ENCODE peak calls at places on chromosomes 5 and 9, in eight cellular contexts. One of them, this sample, is unnamed.

GRCh38 chr5:137233726-137234125 is 265.4 kb downstream of the SPOCK1 start:
- DNase-seq in AG09309: no peak
- DNase-seq in foreskin keratinocyte: no peak
- DNase-seq in astrocyte of the spinal cord: peak
- DNase-seq in fibroblast of pulmonary artery: no peak
- DNase-seq in neural progenitor cell: no peak
- DNase-seq in body of pancreas: no peak
- DNase-seq in omental fat pad: no peak
- DNase-seq in this sample: no peak

GRCh38 chr5:95761771-95762680 is 30.9 kb downstream of the RHOBTB3 start:
- DNase-seq in AG09309: peak
- DNase-seq in astrocyte of the spinal cord: peak
- DNase-seq in omental fat pad: no peak
- DNase-seq in fibroblast of pulmonary artery: peak
- DNase-seq in neural progenitor cell: no peak
- DNase-seq in foreskin keratinocyte: no peak
- DNase-seq in body of pancreas: no peak
- DNase-seq in this sample: no peak

GRCh38 chr5:42943931-42944631 is 96.0 kb downstream of the ANXA2R start:
- DNase-seq in foreskin keratinocyte: no peak
- DNase-seq in astrocyte of the spinal cord: peak
- DNase-seq in neural progenitor cell: peak
- DNase-seq in body of pancreas: no peak
- DNase-seq in fibroblast of pulmonary artery: no peak
- DNase-seq in omental fat pad: no peak
- DNase-seq in AG09309: no peak
- DNase-seq in this sample: no peak

GRCh38 chr5:33530183-33530962 is 89.6 kb downstream of the TARS1 start:
- DNase-seq in body of pancreas: no peak
- DNase-seq in omental fat pad: no peak
- DNase-seq in AG09309: no peak
- DNase-seq in astrocyte of the spinal cord: no peak
- DNase-seq in neural progenitor cell: peak
- DNase-seq in fibroblast of pulmonary artery: no peak
- DNase-seq in foreskin keratinocyte: no peak
- DNase-seq in this sample: no peak

GRCh38 chr5:87252283-87252605 is 15.4 kb upstream of the RASA1 start:
- DNase-seq in fibroblast of pulmonary artery: no peak
- DNase-seq in omental fat pad: no peak
- DNase-seq in foreskin keratinocyte: no peak
- DNase-seq in body of pancreas: no peak
- DNase-seq in neural progenitor cell: no peak
- DNase-seq in AG09309: no peak
- DNase-seq in astrocyte of the spinal cord: no peak
- DNase-seq in this sample: no peak

GRCh38 chr5:95631991-95632675 is 12.2 kb downstream of the GPR150 start:
- DNase-seq in body of pancreas: peak
- DNase-seq in fibroblast of pulmonary artery: peak
- DNase-seq in omental fat pad: no peak
- DNase-seq in AG09309: no peak
- DNase-seq in neural progenitor cell: no peak
- DNase-seq in astrocyte of the spinal cord: peak
- DNase-seq in foreskin keratinocyte: peak
- DNase-seq in this sample: no peak

GRCh38 chr9:78278177-78278777 is 18.6 kb upstream of the PSAT1 start:
- DNase-seq in astrocyte of the spinal cord: peak
- DNase-seq in AG09309: peak
- DNase-seq in omental fat pad: no peak
- DNase-seq in foreskin keratinocyte: peak
- DNase-seq in fibroblast of pulmonary artery: peak
- DNase-seq in body of pancreas: peak
- DNase-seq in neural progenitor cell: no peak
- DNase-seq in this sample: no peak

GRCh38 chr9:128091144-128091543 is 23.1 kb downstream of the SLC25A25 start:
- DNase-seq in fibroblast of pulmonary artery: peak
- DNase-seq in astrocyte of the spinal cord: peak
- DNase-seq in AG09309: peak
- DNase-seq in omental fat pad: no peak
- DNase-seq in foreskin keratinocyte: no peak
- DNase-seq in neural progenitor cell: no peak
- DNase-seq in body of pancreas: no peak
- DNase-seq in this sample: peak

GRCh38 chr9:23117621-23118020 is 671.0 kb downstream of the DMRTA1 start:
- DNase-seq in neural progenitor cell: no peak
- DNase-seq in omental fat pad: no peak
- DNase-seq in fibroblast of pulmonary artery: peak
- DNase-seq in AG09309: no peak
- DNase-seq in body of pancreas: no peak
- DNase-seq in foreskin keratinocyte: peak
- DNase-seq in astrocyte of the spinal cord: peak
- DNase-seq in this sample: no peak

GRCh38 chr9:95025213-95026170 is 292.0 kb downstream of the FANCC start:
- DNase-seq in body of pancreas: peak
- DNase-seq in astrocyte of the spinal cord: peak
- DNase-seq in AG09309: peak
- DNase-seq in neural progenitor cell: peak
- DNase-seq in foreskin keratinocyte: no peak
- DNase-seq in fibroblast of pulmonary artery: peak
- DNase-seq in omental fat pad: no peak
- DNase-seq in this sample: no peak

GRCh38 chr5:68682400-68683152 is 411.2 kb upstream of the SLC30A5 start:
- DNase-seq in fibroblast of pulmonary artery: no peak
- DNase-seq in omental fat pad: no peak
- DNase-seq in neural progenitor cell: no peak
- DNase-seq in astrocyte of the spinal cord: no peak
- DNase-seq in AG09309: no peak
- DNase-seq in body of pancreas: peak
- DNase-seq in foreskin keratinocyte: no peak
- DNase-seq in this sample: no peak

GRCh38 chr9:136645343-136645902 is 17.3 kb upstream of the EGFL7 start:
- DNase-seq in neural progenitor cell: no peak
- DNase-seq in foreskin keratinocyte: no peak
- DNase-seq in AG09309: no peak
- DNase-seq in fibroblast of pulmonary artery: no peak
- DNase-seq in omental fat pad: no peak
- DNase-seq in astrocyte of the spinal cord: no peak
- DNase-seq in body of pancreas: no peak
- DNase-seq in this sample: no peak

GRCh38 chr5:135881244-135881643 is 14.4 kb downstream of the IL9 start:
- DNase-seq in omental fat pad: no peak
- DNase-seq in neural progenitor cell: no peak
- DNase-seq in foreskin keratinocyte: no peak
- DNase-seq in fibroblast of pulmonary artery: no peak
- DNase-seq in body of pancreas: no peak
- DNase-seq in AG09309: no peak
- DNase-seq in astrocyte of the spinal cord: no peak
- DNase-seq in this sample: peak

GRCh38 chr5:106587-106986 is 14.6 kb downstream of the PLEKHG4B start:
- DNase-seq in AG09309: no peak
- DNase-seq in body of pancreas: no peak
- DNase-seq in astrocyte of the spinal cord: no peak
- DNase-seq in foreskin keratinocyte: no peak
- DNase-seq in fibroblast of pulmonary artery: no peak
- DNase-seq in neural progenitor cell: no peak
- DNase-seq in omental fat pad: no peak
- DNase-seq in this sample: no peak

GRCh38 chr9:130658893-130659698 is 5.3 kb upstream of the PRDM12 start:
- DNase-seq in fibroblast of pulmonary artery: no peak
- DNase-seq in neural progenitor cell: peak
- DNase-seq in AG09309: no peak
- DNase-seq in omental fat pad: no peak
- DNase-seq in astrocyte of the spinal cord: no peak
- DNase-seq in body of pancreas: no peak
- DNase-seq in foreskin keratinocyte: no peak
- DNase-seq in this sample: no peak

GRCh38 chr9:34552606-34552981 is 29.8 kb upstream of the ENHO start:
- DNase-seq in AG09309: no peak
- DNase-seq in body of pancreas: no peak
- DNase-seq in omental fat pad: no peak
- DNase-seq in fibroblast of pulmonary artery: no peak
- DNase-seq in neural progenitor cell: no peak
- DNase-seq in foreskin keratinocyte: no peak
- DNase-seq in astrocyte of the spinal cord: no peak
- DNase-seq in this sample: no peak

DNA sequence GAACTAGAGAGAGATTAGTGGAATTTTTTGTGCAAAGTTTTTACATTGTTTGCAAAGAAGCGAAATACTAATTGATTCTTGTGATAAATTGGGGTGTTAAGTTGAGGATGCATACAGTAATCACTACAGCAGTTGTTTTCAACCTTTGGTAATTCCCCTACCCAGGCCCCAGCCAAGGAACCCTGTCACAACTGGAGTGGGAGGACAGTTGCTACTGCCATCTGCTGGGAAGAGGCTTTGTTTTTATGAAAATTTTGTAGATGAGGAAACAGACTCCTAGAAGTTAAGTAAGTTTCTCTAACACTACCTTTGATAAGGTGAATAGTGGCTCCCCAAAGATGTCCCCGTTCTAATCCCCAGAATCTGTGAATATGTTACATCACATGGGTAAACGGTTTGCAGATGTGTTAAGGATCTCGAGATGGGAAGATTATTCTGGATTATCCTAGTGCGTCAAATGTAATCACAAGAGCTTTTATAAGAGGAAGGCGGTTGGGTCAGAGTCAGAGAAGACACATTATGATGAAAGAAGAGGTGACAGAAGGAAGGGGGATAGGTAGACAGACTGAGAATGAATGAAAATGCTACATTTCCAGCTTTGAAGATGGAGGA is 34.0 kb upstream of the PPP1R2B start:
- DNase-seq in AG09309: peak
- DNase-seq in fibroblast of pulmonary artery: peak
- DNase-seq in foreskin keratinocyte: no peak
- DNase-seq in astrocyte of the spinal cord: no peak
- DNase-seq in body of pancreas: peak
- DNase-seq in neural progenitor cell: peak
- DNase-seq in omental fat pad: no peak
- DNase-seq in this sample: no peak
- TF ChIP-seq CTCF in AG09309: peak
- TF ChIP-seq CTCF in fibroblast of pulmonary artery: peak
- TF ChIP-seq CTCF in foreskin keratinocyte: no peak
- TF ChIP-seq CTCF in astrocyte of the spinal cord: peak
- TF ChIP-seq CTCF in body of pancreas: peak
- TF ChIP-seq CTCF in neural progenitor cell: peak
- TF ChIP-seq CTCF in omental fat pad: no peak
- TF ChIP-seq CTCF in this sample: no peak

GRCh38 chr5:151721087-151721646 is 34.5 kb upstream of the SPARC start:
- DNase-seq in AG09309: no peak
- DNase-seq in foreskin keratinocyte: no peak
- DNase-seq in fibroblast of pulmonary artery: no peak
- DNase-seq in omental fat pad: no peak
- DNase-seq in body of pancreas: no peak
- DNase-seq in neural progenitor cell: no peak
- DNase-seq in astrocyte of the spinal cord: no peak
- DNase-seq in this sample: no peak
- TF ChIP-seq CTCF in AG09309: no peak
- TF ChIP-seq CTCF in foreskin keratinocyte: no peak
- TF ChIP-seq CTCF in fibroblast of pulmonary artery: no peak
- TF ChIP-seq CTCF in omental fat pad: no peak
- TF ChIP-seq CTCF in body of pancreas: no peak
- TF ChIP-seq CTCF in neural progenitor cell: no peak
- TF ChIP-seq CTCF in astrocyte of the spinal cord: no peak
- TF ChIP-seq CTCF in this sample: no peak

GRCh38 chr5:55187370-55187769 is 14.4 kb upstream of the CDC20B start:
- DNase-seq in neural progenitor cell: peak
- DNase-seq in AG09309: no peak
- DNase-seq in fibroblast of pulmonary artery: peak
- DNase-seq in body of pancreas: peak
- DNase-seq in omental fat pad: no peak
- DNase-seq in foreskin keratinocyte: no peak
- DNase-seq in astrocyte of the spinal cord: no peak
- DNase-seq in this sample: no peak
- TF ChIP-seq CTCF in neural progenitor cell: peak
- TF ChIP-seq CTCF in AG09309: peak
- TF ChIP-seq CTCF in fibroblast of pulmonary artery: peak
- TF ChIP-seq CTCF in body of pancreas: peak
- TF ChIP-seq CTCF in omental fat pad: no peak
- TF ChIP-seq CTCF in foreskin keratinocyte: peak
- TF ChIP-seq CTCF in astrocyte of the spinal cord: peak
- TF ChIP-seq CTCF in this sample: no peak

GRCh38 chr5:92885950-92886349 is 695.1 kb downstream of the NR2F1-AS1 start:
- DNase-seq in AG09309: no peak
- DNase-seq in body of pancreas: no peak
- DNase-seq in neural progenitor cell: peak
- DNase-seq in foreskin keratinocyte: no peak
- DNase-seq in fibroblast of pulmonary artery: no peak
- DNase-seq in omental fat pad: no peak
- DNase-seq in astrocyte of the spinal cord: no peak
- DNase-seq in this sample: no peak
- TF ChIP-seq CTCF in AG09309: no peak
- TF ChIP-seq CTCF in body of pancreas: no peak
- TF ChIP-seq CTCF in neural progenitor cell: peak
- TF ChIP-seq CTCF in foreskin keratinocyte: peak
- TF ChIP-seq CTCF in fibroblast of pulmonary artery: no peak
- TF ChIP-seq CTCF in omental fat pad: no peak
- TF ChIP-seq CTCF in astrocyte of the spinal cord: no peak
- TF ChIP-seq CTCF in this sample: no peak

GRCh38 chr5:35657877-35658276 is 40.2 kb downstream of the SPEF2 start:
- DNase-seq in AG09309: no peak
- DNase-seq in fibroblast of pulmonary artery: no peak
- DNase-seq in neural progenitor cell: no peak
- DNase-seq in foreskin keratinocyte: no peak
- DNase-seq in omental fat pad: no peak
- DNase-seq in astrocyte of the spinal cord: no peak
- DNase-seq in body of pancreas: no peak
- DNase-seq in this sample: no peak
- TF ChIP-seq CTCF in AG09309: no peak
- TF ChIP-seq CTCF in fibroblast of pulmonary artery: no peak
- TF ChIP-seq CTCF in neural progenitor cell: no peak
- TF ChIP-seq CTCF in foreskin keratinocyte: no peak
- TF ChIP-seq CTCF in omental fat pad: no peak
- TF ChIP-seq CTCF in astrocyte of the spinal cord: no peak
- TF ChIP-seq CTCF in body of pancreas: no peak
- TF ChIP-seq CTCF in this sample: no peak